ENCODE peak calls at places on chromosomes 6 and 20, in eight cellular contexts. Q is EL; M is mucosa of gallbladder; L is central memory CD4-positive, alpha-beta T cell; N is activated gamma-delta T cell treated with anti-CD3 and anti-CD28 coated beads, Interleukin-2, amount 50 U/mL, for 16 hours; T is cardiac septum; A is stimulated activated CD4-positive, alpha-beta T cell treated with anti-CD3 and anti-CD28 coated beads, Interleukin-4, amount 100 ng/mL, for 1 hour; I is T-cell. X is an unnamed sample.

GRCh38 chr6:112061605-112062004 is 7.7 kb downstream of the CCN6 start:
- DNase-seq in Q (peak), M (no peak), L (no peak), N (no peak), T (no peak), A (no peak), I (no peak), X (no peak)

GRCh38 chr20:47719211-47719610 is 66.1 kb downstream of the SULF2 start:
- DNase-seq in Q (no peak), M (no peak), L (no peak), N (no peak), T (no peak), A (no peak), I (no peak), X (no peak)

GRCh38 chr6:28985396-28986164 is 19.5 kb downstream of the ZNF311 start:
- DNase-seq in Q (peak), M (peak), L (no peak), N (no peak), T (peak), A (no peak), I (no peak), X (peak)

GRCh38 chr6:70369332-70369950 is 43.9 kb upstream of the FAM135A start:
- DNase-seq in Q (peak), M (peak), L (peak), N (peak), T (no peak), A (peak), I (peak), X (no peak)

GRCh38 chr6:41372526-41373366 is 37.3 kb downstream of the NCR2 start:
- DNase-seq in Q (no peak), M (no peak), L (no peak), N (no peak), T (peak), A (peak), I (no peak), X (no peak)

GRCh38 chr20:17645546-17646208 is 36.4 kb downstream of the RRBP1 start:
- DNase-seq in Q (no peak), M (no peak), L (no peak), N (no peak), T (no peak), A (no peak), I (no peak), X (peak)

GRCh38 chr6:75283907-75284284 is 696 bp downstream of the TMEM30A start:
- DNase-seq in Q (no peak), M (no peak), L (peak), N (peak), T (no peak), A (peak), I (peak), X (no peak)

GRCh38 chr20:20230741-20231140 is 137.2 kb upstream of the INSM1 start:
- DNase-seq in Q (no peak), M (no peak), L (no peak), N (no peak), T (no peak), A (no peak), I (no peak), X (no peak)

GRCh38 chr6:51528556-51528955 is 558.9 kb downstream of the PKHD1 start:
- DNase-seq in Q (no peak), M (no peak), L (no peak), N (no peak), T (no peak), A (no peak), I (no peak), X (no peak)

GRCh38 chr6:157569543-157569942 is 188.6 kb downstream of the ZDHHC14 start:
- DNase-seq in Q (no peak), M (no peak), L (peak), N (no peak), T (no peak), A (no peak), I (no peak), X (no peak)

GRCh38 chr6:109316909-109317308 is 65.4 kb downstream of the CD164 start:
- DNase-seq in Q (no peak), M (no peak), L (no peak), N (no peak), T (no peak), A (no peak), I (no peak), X (no peak)

GRCh38 chr20:20391766-20392165 is 23.9 kb downstream of the INSM1 start:
- DNase-seq in Q (no peak), M (no peak), L (no peak), N (no peak), T (no peak), A (no peak), I (no peak), X (no peak)

GRCh38 chr6:1020837-1021236 is 291.1 kb upstream of the FOXQ1 start:
- DNase-seq in Q (no peak), M (no peak), L (no peak), N (no peak), T (no peak), A (no peak), I (no peak), X (no peak)

GRCh38 chr20:24334830-24335229 is 134.6 kb upstream of the SYNDIG1 start:
- DNase-seq in Q (no peak), M (no peak), L (no peak), N (no peak), T (no peak), A (no peak), I (no peak), X (no peak)

GRCh38 chr6:143158113-143158581 is 97.5 kb downstream of the AIG1 start:
- DNase-seq in Q (peak), M (no peak), L (no peak), N (no peak), T (no peak), A (no peak), I (no peak), X (no peak)

GRCh38 chr6:32047855-32048766 is 9.9 kb downstream of the CYP21A2 start:
- DNase-seq in Q (peak), M (peak), L (peak), N (peak), T (peak), A (peak), I (peak), X (peak)

GRCh38 chr20:16280219-16280618 is 293.0 kb downstream of the KIF16B start:
- DNase-seq in Q (no peak), M (no peak), L (no peak), N (no peak), T (no peak), A (no peak), I (no peak), X (no peak)

X was measured in suprapubic skin.